ENCODE peak calls at places on chromosomes 1 and 21, in ten cellular contexts. S, C, V, J, R, U, D, H, I and Q are unnamed samples.

GRCh38 chr1:63775418-63776127 is 1.8 kb downstream of the ROR1 start:
- DNase-seq in U (no peak), H (no peak), V (no peak), R (no peak), S (no peak), J (no peak), D (peak; percentile 51), I (no peak), C (no peak), Q (no peak)

GRCh38 chr21:32826317-32827167 is 55.0 kb upstream of the PAXBP1 start:
- DNase-seq in C (no peak), H (no peak), R (peak; percentile 55), V (peak; percentile 71), I (peak; percentile 51), U (no peak), J (peak; percentile 44), D (peak; percentile 74), S (no peak), Q (no peak)

GRCh38 chr1:94572780-94573179 is 31.2 kb upstream of the F3 start:
- DNase-seq in H (no peak), C (no peak), I (no peak), S (no peak), U (no peak), D (no peak), V (no peak), J (no peak), R (no peak), Q (no peak)

GRCh38 chr1:22024485-22025367 is 23.3 kb downstream of the CELA3A start:
- DNase-seq in H (peak; percentile 67), I (peak; percentile 95), U (no peak), S (peak; percentile 74), J (peak; percentile 78), D (peak; percentile 83), C (peak; percentile 21), R (peak; percentile 85), V (peak; percentile 54), Q (peak; percentile 72)

GRCh38 chr1:31855038-31855845 is 39.4 kb upstream of the SPOCD1 start:
- DNase-seq in R (peak; percentile 42), I (peak; percentile 22), C (no peak), D (peak; percentile 51), J (peak; percentile 51), S (no peak), H (peak; percentile 21), V (peak; percentile 59), U (no peak), Q (no peak)

GRCh38 chr1:56511323-56511722 is 68.0 kb downstream of the PLPP3 start:
- DNase-seq in V (no peak), R (no peak), S (no peak), D (no peak), J (no peak), H (no peak), I (no peak), C (no peak), U (no peak), Q (no peak)

GRCh38 chr1:156704930-156705320 is 458 bp downstream of the CRABP2 start:
- DNase-seq in V (no peak), J (peak; percentile 56), U (no peak), S (no peak), R (peak; percentile 71), H (no peak), C (peak; percentile 58), I (peak; percentile 73), D (peak; percentile 78), Q (no peak)

GRCh38 chr1:114032271-114033218 is 53.3 kb downstream of the OLFML3 start:
- DNase-seq in J (peak; percentile 74), C (no peak), D (peak; percentile 96), S (no peak), U (peak; percentile 18), V (no peak), H (peak; percentile 61), I (peak; percentile 58), R (peak; percentile 59), Q (no peak)

GRCh38 chr1:30417701-30418425 is 305.5 kb downstream of the MATN1 start:
- DNase-seq in C (no peak), H (no peak), D (no peak), V (no peak), U (no peak), J (no peak), R (no peak), I (no peak), S (no peak), Q (no peak)

GRCh38 chr21:43662286-43662685 is 2.9 kb downstream of the RRP1B start:
- DNase-seq in C (no peak), I (no peak), S (no peak), V (no peak), R (no peak), D (peak; percentile 78), J (no peak), U (no peak), H (no peak), Q (no peak)

GRCh38 chr1:160850993-160851392 is 11.7 kb downstream of the CD244 start:
- DNase-seq in D (no peak), H (no peak), C (no peak), R (no peak), V (peak; percentile 88), J (no peak), S (no peak), I (no peak), U (no peak), Q (no peak)

GRCh38 chr1:154970631-154971340 is at the start of gene SHC1:
- DNase-seq in V (peak; percentile 61), H (peak; percentile 84), D (peak; percentile 94), S (no peak), R (peak; percentile 96), C (peak; percentile 77), U (no peak), I (peak; percentile 96), J (peak; percentile 91), Q (no peak)
- H3K4me3 ChIP-seq in V (peak within 1 kb of the TSS; percentile 1), H (peak within 1 kb of the TSS; percentile 94), D (peak within 1 kb of the TSS; percentile 79), S (no peak within 1 kb of the TSS), R (peak within 1 kb of the TSS; percentile 73), C (peak within 1 kb of the TSS; percentile 83), U (peak within 1 kb of the TSS; percentile 73), I (peak within 1 kb of the TSS; percentile 70), J (peak within 1 kb of the TSS; percentile 77), Q (peak within 1 kb of the TSS; percentile 39)

GRCh38 chr1:231238298-231238697 is 2.7 kb upstream of the GNPAT start:
- DNase-seq in R (no peak), C (no peak), V (no peak), J (no peak), I (no peak), S (no peak), D (no peak), U (no peak), H (no peak), Q (no peak)

GRCh38 chr1:231240883-231241735 is at the start of gene GNPAT:
- DNase-seq in J (peak; percentile 67), R (peak; percentile 83), V (peak; percentile 88), C (peak; percentile 69), U (peak; percentile 23), D (peak; percentile 77), I (peak; percentile 88), S (peak; percentile 90), H (peak; percentile 33), Q (peak; percentile 93)

GRCh38 chr1:231240531-231240882 is 505 bp upstream of the GNPAT start:
- DNase-seq in I (peak; percentile 39), J (no peak), S (no peak), H (no peak), D (peak; percentile 16), V (peak; percentile 31), U (no peak), C (no peak), R (no peak), Q (no peak)

GRCh38 chr1:231241751-231242150 is 739 bp downstream of the GNPAT start:
- DNase-seq in H (no peak), J (no peak), V (peak; percentile 49), D (peak; percentile 22), R (no peak), S (no peak), U (no peak), I (no peak), C (no peak), Q (no peak)

DNA sequence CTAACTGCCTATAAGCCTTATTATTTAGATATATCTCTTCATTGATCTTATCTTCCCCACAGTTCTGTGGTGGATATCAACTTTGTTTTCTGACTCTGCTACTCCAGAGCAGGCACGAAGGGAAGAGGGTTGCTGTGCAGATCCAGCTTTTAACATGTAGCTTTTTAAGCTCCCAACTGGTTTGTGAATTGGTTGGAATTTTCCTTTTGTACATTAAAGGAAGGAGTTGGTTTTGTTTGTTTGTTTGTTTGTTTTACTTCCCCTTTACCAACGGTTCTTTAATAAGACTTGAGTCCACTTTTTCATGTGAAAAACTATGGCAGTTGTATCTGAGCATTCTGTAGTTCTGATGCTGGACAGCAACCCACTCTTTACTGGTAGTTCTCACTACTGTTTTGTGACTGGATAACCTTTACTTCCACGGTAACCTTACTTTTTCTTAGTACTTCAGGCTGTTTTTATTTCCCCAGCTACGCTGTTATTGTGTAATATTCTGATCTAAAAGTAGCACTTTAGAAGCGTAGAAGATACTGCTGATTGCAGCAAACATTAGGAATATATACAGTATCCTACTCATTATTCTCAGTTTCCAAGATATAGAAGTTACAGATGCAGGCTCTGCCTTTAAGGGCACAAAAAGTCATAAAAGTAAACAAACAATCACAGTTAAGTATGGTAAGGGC is 1.6 kb downstream of the GNPAT start:
- DNase-seq in S (no peak), J (peak; percentile 10), R (no peak), H (no peak), V (no peak), D (peak; percentile 31), U (no peak), I (peak; percentile 56), C (no peak), Q (no peak)
- H3K4me3 ChIP-seq in S (no peak overlapping the region), J (peak overlapping the region; percentile 96), R (peak overlapping the region; percentile 93), H (no peak overlapping the region), V (no peak overlapping the region), D (peak overlapping the region; percentile 99), U (peak overlapping the region; percentile 59), I (no peak overlapping the region), C (peak overlapping the region; percentile 90), Q (peak overlapping the region; percentile 83)

DNA sequence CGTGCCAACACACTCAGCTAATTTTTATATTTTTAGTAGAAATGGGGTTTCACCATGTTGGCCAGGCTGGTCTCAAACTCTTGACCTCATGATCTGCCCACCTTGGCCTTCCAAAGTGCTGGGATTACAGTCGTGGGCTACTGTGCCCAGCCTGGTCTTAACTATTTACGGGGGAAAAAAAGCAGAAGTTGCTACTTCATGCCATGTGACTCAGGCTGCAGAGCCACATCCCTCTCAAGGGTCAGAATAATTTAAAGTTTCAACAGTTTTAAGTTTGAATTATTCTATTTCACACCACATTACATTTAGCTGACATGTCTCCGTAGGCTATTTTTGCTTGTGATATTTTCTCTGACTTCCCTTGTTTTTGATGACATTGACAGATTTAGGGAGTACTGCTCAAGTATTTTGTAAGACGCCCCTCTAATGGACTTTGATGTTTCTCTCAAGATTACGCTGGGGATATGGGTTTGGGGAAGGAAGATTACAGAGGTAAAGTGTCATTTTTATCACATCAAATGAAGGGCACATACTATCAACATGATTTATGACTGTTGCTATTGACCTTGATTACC is 14.6 kb upstream of the AGBL4 start:
- DNase-seq in S (no peak), J (no peak), D (no peak), R (no peak), V (no peak), H (no peak), I (no peak), U (no peak), C (no peak), Q (no peak)
- H3K4me3 ChIP-seq in S (no peak overlapping the region), J (no peak overlapping the region), D (no peak overlapping the region), R (no peak overlapping the region), V (no peak overlapping the region), H (no peak overlapping the region), I (no peak overlapping the region), U (no peak overlapping the region), C (no peak overlapping the region), Q (no peak overlapping the region)

GRCh38 chr1:41852091-41852490 is 66.6 kb downstream of the HIVEP3 start:
- DNase-seq in C (no peak), D (no peak), S (no peak), U (no peak), I (no peak), R (no peak), H (no peak), J (no peak), V (no peak), Q (no peak)
- H3K4me3 ChIP-seq in C (no peak overlapping the region), D (no peak overlapping the region), S (no peak overlapping the region), U (no peak overlapping the region), I (no peak overlapping the region), R (no peak overlapping the region), H (no peak overlapping the region), J (no peak overlapping the region), V (no peak overlapping the region), Q (no peak overlapping the region)